ENCODE peak calls at places on chromosomes 7 and 10, in five cellular contexts. One of them, this sample, is unnamed.

GRCh38 chr10:130750441-130750840 is 561.1 kb downstream of the TCERG1L start:
- DNase-seq in suprapubic skin: peak; percentile 56
- DNase-seq in HCT116: no peak
- DNase-seq in HepG2: no peak
- DNase-seq in upper lobe of left lung: no peak
- DNase-seq in this sample: no peak

GRCh38 chr7:108511939-108512338 is 14.0 kb downstream of the PNPLA8 start:
- DNase-seq in suprapubic skin: no peak
- DNase-seq in HCT116: no peak
- DNase-seq in HepG2: no peak
- DNase-seq in upper lobe of left lung: no peak
- DNase-seq in this sample: no peak

GRCh38 chr10:44961231-44961571 is 1.6 kb downstream of the RASSF4 start:
- DNase-seq in suprapubic skin: no peak
- DNase-seq in HCT116: no peak
- DNase-seq in HepG2: no peak
- DNase-seq in upper lobe of left lung: no peak
- DNase-seq in this sample: no peak

GRCh38 chr7:132084776-132085388 is 491.4 kb downstream of the PLXNA4 start:
- DNase-seq in suprapubic skin: no peak
- DNase-seq in HCT116: peak; percentile 19
- DNase-seq in HepG2: peak; percentile 21
- DNase-seq in upper lobe of left lung: no peak
- DNase-seq in this sample: no peak

GRCh38 chr10:95588025-95588424 is 26.9 kb upstream of the SORBS1 start:
- DNase-seq in suprapubic skin: peak; percentile 57
- DNase-seq in HCT116: no peak
- DNase-seq in HepG2: no peak
- DNase-seq in upper lobe of left lung: no peak
- DNase-seq in this sample: peak; percentile 41

GRCh38 chr10:76337641-76338040 is 906.2 kb downstream of the LRMDA start:
- DNase-seq in suprapubic skin: no peak
- DNase-seq in HCT116: no peak
- DNase-seq in HepG2: no peak
- DNase-seq in upper lobe of left lung: no peak
- DNase-seq in this sample: no peak

GRCh38 chr10:63681965-63682704 is 160.9 kb downstream of the REEP3 start:
- DNase-seq in suprapubic skin: no peak
- DNase-seq in HCT116: no peak
- DNase-seq in HepG2: no peak
- DNase-seq in upper lobe of left lung: no peak
- DNase-seq in this sample: no peak

GRCh38 chr10:24873281-24873683 is 79.1 kb downstream of the PRTFDC1 start:
- DNase-seq in suprapubic skin: no peak
- DNase-seq in HCT116: no peak
- DNase-seq in HepG2: peak; percentile 68
- DNase-seq in upper lobe of left lung: no peak
- DNase-seq in this sample: no peak

GRCh38 chr7:18655506-18655905 is 160.0 kb downstream of the HDAC9 start:
- DNase-seq in suprapubic skin: no peak
- DNase-seq in HCT116: no peak
- DNase-seq in HepG2: no peak
- DNase-seq in upper lobe of left lung: no peak
- DNase-seq in this sample: no peak

GRCh38 chr10:49381111-49381900 is 14.6 kb downstream of the DRGX start:
- DNase-seq in suprapubic skin: no peak
- DNase-seq in HCT116: no peak
- DNase-seq in HepG2: no peak
- DNase-seq in upper lobe of left lung: no peak
- DNase-seq in this sample: no peak

GRCh38 chr10:15254808-15255655 is 86.5 kb upstream of the NMT2 start:
- DNase-seq in suprapubic skin: no peak
- DNase-seq in HCT116: no peak
- DNase-seq in HepG2: no peak
- DNase-seq in upper lobe of left lung: no peak
- DNase-seq in this sample: no peak

GRCh38 chr7:100544949-100545635 is 6.1 kb downstream of the AGFG2 start:
- DNase-seq in suprapubic skin: no peak
- DNase-seq in HCT116: no peak
- DNase-seq in HepG2: peak; percentile 86
- DNase-seq in upper lobe of left lung: no peak
- DNase-seq in this sample: no peak

DNA sequence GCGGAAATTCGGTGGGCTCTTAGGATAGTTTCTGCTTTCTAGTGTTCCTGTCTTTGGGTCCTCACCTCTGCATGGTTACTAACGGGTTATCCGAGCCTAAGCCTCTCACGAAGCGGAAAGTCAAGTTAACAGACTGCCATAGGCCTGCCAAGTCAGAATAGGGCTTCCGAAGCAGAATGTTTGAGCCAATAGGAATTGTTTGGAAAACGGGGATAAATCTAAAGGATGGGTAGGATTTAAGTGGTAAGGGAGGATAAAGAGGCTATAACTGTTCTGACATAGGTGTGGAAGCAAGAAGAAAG is 798 bp downstream of the TMEM254 start:
- DNase-seq in suprapubic skin: no peak
- DNase-seq in HCT116: no peak
- DNase-seq in HepG2: no peak
- DNase-seq in upper lobe of left lung: no peak
- DNase-seq in this sample: no peak
- TF ChIP-seq POLR2AphosphoS5 in suprapubic skin: no peak
- TF ChIP-seq POLR2AphosphoS5 in HCT116: peak; percentile 2
- TF ChIP-seq POLR2AphosphoS5 in HepG2: no peak
- TF ChIP-seq POLR2AphosphoS5 in upper lobe of left lung: no peak
- TF ChIP-seq POLR2AphosphoS5 in this sample: no peak

DNA sequence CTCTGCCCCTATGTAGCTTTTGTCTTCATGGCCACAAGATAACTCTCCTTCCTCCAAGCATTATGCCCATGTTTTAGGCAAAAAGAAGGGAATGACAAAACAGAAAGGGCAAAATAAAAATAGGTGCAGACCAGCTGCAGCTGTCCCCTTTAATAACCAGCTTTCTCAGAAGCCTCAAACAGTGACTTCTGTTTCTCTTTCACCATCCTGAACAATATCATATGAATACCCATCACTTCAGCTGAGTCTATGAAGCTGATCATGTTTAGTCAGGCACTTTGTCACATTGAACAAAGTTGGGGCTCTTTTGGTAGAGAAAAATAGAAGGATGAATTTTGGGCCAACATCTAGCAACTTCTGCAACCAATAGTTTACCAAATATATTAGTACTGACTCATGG is 133.5 kb downstream of the FOXP2 start:
- DNase-seq in suprapubic skin: no peak
- DNase-seq in HCT116: no peak
- DNase-seq in HepG2: no peak
- DNase-seq in upper lobe of left lung: no peak
- DNase-seq in this sample: no peak
- TF ChIP-seq POLR2AphosphoS5 in suprapubic skin: no peak
- TF ChIP-seq POLR2AphosphoS5 in HCT116: no peak
- TF ChIP-seq POLR2AphosphoS5 in HepG2: no peak
- TF ChIP-seq POLR2AphosphoS5 in upper lobe of left lung: no peak
- TF ChIP-seq POLR2AphosphoS5 in this sample: no peak

GRCh38 chr10:46018453-46019169 is 11.8 kb downstream of the NCOA4 start:
- DNase-seq in suprapubic skin: no peak
- DNase-seq in HCT116: no peak
- DNase-seq in HepG2: no peak
- DNase-seq in upper lobe of left lung: no peak
- DNase-seq in this sample: no peak
- TF ChIP-seq POLR2AphosphoS5 in suprapubic skin: no peak
- TF ChIP-seq POLR2AphosphoS5 in HCT116: no peak
- TF ChIP-seq POLR2AphosphoS5 in HepG2: no peak
- TF ChIP-seq POLR2AphosphoS5 in upper lobe of left lung: no peak
- TF ChIP-seq POLR2AphosphoS5 in this sample: no peak

DNA sequence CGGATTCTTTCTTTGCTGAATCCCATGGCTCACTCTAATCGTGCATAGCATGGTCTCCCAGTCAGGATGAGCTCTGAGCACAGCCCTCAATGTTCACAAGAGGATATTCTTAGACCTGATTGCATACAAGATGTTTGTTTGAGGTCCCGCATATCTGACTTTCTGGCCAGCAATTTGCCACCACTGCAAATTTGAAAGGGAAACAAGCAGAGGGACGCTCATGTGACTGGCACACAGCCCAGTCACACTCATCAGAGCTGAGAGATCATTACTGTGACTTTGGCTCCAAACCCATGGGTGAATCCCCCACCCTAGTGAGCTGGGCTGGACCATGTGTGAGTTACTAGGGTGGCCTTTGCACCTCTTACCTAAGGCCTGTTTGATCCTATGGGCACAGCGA is 9.9 kb downstream of the TAS2R41 start:
- DNase-seq in suprapubic skin: peak; percentile 84
- DNase-seq in HCT116: no peak
- DNase-seq in HepG2: peak; percentile 8
- DNase-seq in upper lobe of left lung: no peak
- DNase-seq in this sample: peak; percentile 59
- TF ChIP-seq POLR2AphosphoS5 in suprapubic skin: no peak
- TF ChIP-seq POLR2AphosphoS5 in HCT116: no peak
- TF ChIP-seq POLR2AphosphoS5 in HepG2: no peak
- TF ChIP-seq POLR2AphosphoS5 in upper lobe of left lung: peak; percentile 27
- TF ChIP-seq POLR2AphosphoS5 in this sample: peak; percentile 27